ENCODE peak calls at places on chromosomes 12 and 14, in five cellular contexts. G is right atrium auricular region, Z is body of pancreas, W is astrocyte, S is uterus. P is an unnamed sample.

GRCh38 chr12:116539361-116539771 is 19.8 kb upstream of the MAP1LC3B2 start:
- DNase-seq in G (no peak), Z (no peak), W (peak; percentile 20), S (no peak), P (no peak)

GRCh38 chr12:57455374-57456144 is 452 bp downstream of the INHBE start:
- DNase-seq in G (no peak), Z (no peak), W (no peak), S (no peak), P (no peak)

GRCh38 chr12:131066886-131067490 is 113.3 kb downstream of the ADGRD1 start:
- DNase-seq in G (no peak), Z (no peak), W (no peak), S (peak; percentile 40), P (no peak)

GRCh38 chr14:75511201-75511600 is 11.1 kb upstream of the BATF start:
- DNase-seq in G (no peak), Z (no peak), W (no peak), S (no peak), P (no peak)

GRCh38 chr14:77022219-77022852 is 6.2 kb downstream of the IRF2BPL start:
- DNase-seq in G (no peak), Z (no peak), W (no peak), S (no peak), P (no peak)

GRCh38 chr12:109625131-109625559 is 51.6 kb downstream of the MVK start:
- DNase-seq in G (no peak), Z (peak; percentile 12), W (peak; percentile 19), S (no peak), P (peak; percentile 20)

GRCh38 chr12:69039881-69040280 is 106.9 kb upstream of the CPM start:
- DNase-seq in G (no peak), Z (no peak), W (no peak), S (no peak), P (no peak)

GRCh38 chr12:123075092-123075491 is 75.8 kb downstream of the PITPNM2 start:
- DNase-seq in G (no peak), Z (no peak), W (no peak), S (peak; percentile 55), P (no peak)

GRCh38 chr14:73216035-73216434 is 21.3 kb upstream of the PAPLN start:
- DNase-seq in G (no peak), Z (no peak), W (no peak), S (no peak), P (no peak)

GRCh38 chr14:94542811-94543449 is 18.3 kb upstream of the SERPINA4 start:
- DNase-seq in G (peak; percentile 42), Z (no peak), W (no peak), S (no peak), P (no peak)

GRCh38 chr12:89475203-89475990 is 49.2 kb downstream of the GALNT4 start:
- DNase-seq in G (no peak), Z (no peak), W (no peak), S (no peak), P (no peak)

DNA sequence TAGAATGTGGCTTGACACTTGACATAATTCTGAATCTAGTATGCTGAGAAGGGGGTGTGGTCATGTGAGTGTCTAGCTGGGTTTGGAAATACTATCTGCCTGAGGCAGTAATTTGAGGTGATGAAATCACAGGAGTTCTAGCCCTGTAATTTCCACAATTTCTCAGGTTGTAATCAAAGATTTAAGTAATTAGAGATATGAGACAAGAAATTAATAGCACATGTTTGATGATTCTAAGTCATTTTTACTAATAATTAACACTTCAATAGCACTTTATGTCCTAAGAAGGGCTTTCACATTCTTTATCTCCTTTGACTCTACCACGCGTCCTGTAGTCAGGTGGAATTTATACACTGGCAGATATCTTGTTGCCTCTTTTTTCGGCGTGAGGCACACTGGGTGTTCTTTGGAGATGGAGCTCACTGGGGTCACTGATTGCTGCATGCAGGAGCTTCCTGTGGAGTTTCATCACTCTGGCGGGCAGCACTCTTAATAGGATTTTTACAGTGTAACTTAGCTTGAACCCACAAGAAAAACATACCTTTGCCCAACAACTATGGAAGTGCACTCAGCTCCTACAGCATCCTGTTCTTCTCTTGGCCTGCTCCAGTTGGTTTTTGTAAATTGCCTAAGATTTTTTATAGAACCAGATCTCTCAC is 3.3 kb upstream of the AMIGO2 start:
- DNase-seq in G (no peak), Z (no peak), W (peak; percentile 97), S (no peak), P (peak; percentile 87)
- H3K27ac ChIP-seq in G (no peak overlapping the region), Z (no peak overlapping the region), W (peak overlapping the region; percentile 84), S (no peak overlapping the region), P (no peak overlapping the region)

GRCh38 chr14:80862983-80863382 is 78.6 kb downstream of the CEP128 start:
- DNase-seq in G (no peak), Z (no peak), W (no peak), S (no peak), P (peak; percentile 5)
- TF ChIP-seq CTCF in G (no peak), Z (no peak), W (peak; percentile 17), S (no peak), P (peak; percentile 35)

DNA sequence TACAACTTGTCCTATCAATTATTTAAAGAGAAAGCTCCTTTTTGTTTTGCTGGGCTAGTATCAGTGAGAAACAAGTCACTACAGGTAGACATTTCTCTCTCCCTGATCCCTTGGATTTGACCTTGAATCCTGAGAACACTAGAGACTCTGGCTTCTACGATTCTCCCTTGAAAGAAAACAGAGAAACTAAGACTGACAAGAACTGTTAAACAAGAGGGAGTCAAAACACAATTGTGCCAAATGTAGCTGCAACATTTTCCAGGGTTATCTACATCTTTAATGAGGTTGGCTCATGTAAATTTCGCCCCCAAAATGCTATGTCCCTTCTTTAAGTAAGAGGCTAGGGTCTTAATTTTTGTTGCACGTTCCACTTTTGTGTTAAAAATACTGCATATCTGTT is 62.4 kb downstream of the SLC38A1 start:
- DNase-seq in G (no peak), Z (no peak), W (no peak), S (no peak), P (no peak)
- H3K4me1 ChIP-seq in G (no peaks in the 10 kb centered on the region), Z (peaks cover 39% of the 10 kb centered on the region), W (no peaks in the 10 kb centered on the region), S (no peaks in the 10 kb centered on the region), P (peaks cover 59% of the 10 kb centered on the region)

DNA sequence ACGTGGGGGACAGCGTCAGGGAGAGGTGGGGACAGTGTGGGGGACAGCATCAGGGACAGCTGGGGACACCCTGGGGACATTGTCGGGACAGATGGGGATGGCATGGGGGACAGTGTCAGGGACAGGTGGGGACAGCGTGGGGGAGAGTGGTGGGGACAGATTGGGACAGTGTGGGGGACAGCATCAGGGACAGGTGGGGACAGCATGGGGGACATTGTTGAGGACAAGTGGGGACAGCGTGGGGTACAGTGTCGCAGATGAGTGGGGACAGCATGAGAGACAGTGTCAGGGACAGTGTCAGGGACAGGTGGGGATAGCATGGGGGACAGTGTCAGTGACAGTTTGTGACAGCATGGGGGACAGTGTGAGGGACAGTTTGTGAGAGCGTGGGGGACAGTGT is 240.9 kb downstream of the TMEM121 start:
- DNase-seq in G (no peak), Z (no peak), W (no peak), S (no peak), P (no peak)
- H3K27ac ChIP-seq in G (no peak overlapping the region), Z (no peak overlapping the region), W (no peak overlapping the region), S (no peak overlapping the region), P (no peak overlapping the region)

P was measured in cardiac muscle cell.